ENCODE peak calls at places on chromosome 6, in seven cellular contexts. W is A549, T is right lobe of liver, G is endothelial cell of umbilical vein, U is lower leg skin, P is Peyer's patch, R is prostate gland. O is an unnamed sample.

GRCh38 chr6:37624121-37624520 is 73.6 kb downstream of the MDGA1 start:
- DNase-seq in G (no peak), R (no peak), P (no peak), U (peak; percentile 30), W (peak; percentile 36), T (no peak), O (no peak)

GRCh38 chr6:53547166-53547814 is 2.4 kb upstream of the GCLC start:
- DNase-seq in G (no peak), U (no peak), W (no peak), P (no peak), R (no peak), T (no peak), O (no peak)

GRCh38 chr6:3534599-3534998 is 77.7 kb upstream of the SLC22A23 start:
- DNase-seq in T (no peak), W (no peak), G (no peak), P (no peak), U (no peak), R (no peak), O (no peak)

GRCh38 chr6:12386816-12387215 is 96.7 kb downstream of the EDN1 start:
- DNase-seq in U (no peak), P (no peak), G (no peak), W (no peak), T (no peak), R (no peak), O (no peak)

GRCh38 chr6:21915707-21916399 is 322.3 kb downstream of the SOX4 start:
- DNase-seq in P (no peak), W (peak; percentile 4), R (no peak), T (no peak), G (no peak), U (no peak), O (no peak)

GRCh38 chr6:17297261-17298080 is 16.3 kb downstream of the RBM24 start:
- DNase-seq in W (no peak), P (no peak), U (no peak), R (no peak), T (no peak), G (no peak), O (no peak)

GRCh38 chr6:2531426-2532208 is 219.1 kb downstream of the MYLK4 start:
- DNase-seq in P (no peak), U (no peak), T (no peak), W (no peak), G (no peak), R (no peak), O (no peak)

GRCh38 chr6:98937351-98937750 is 10.4 kb downstream of the FBXL4 start:
- DNase-seq in R (no peak), W (no peak), P (no peak), U (no peak), T (no peak), G (no peak), O (no peak)

GRCh38 chr6:109799664-109800063 is 108.6 kb downstream of the FIG4 start:
- DNase-seq in T (no peak), W (no peak), G (no peak), P (no peak), R (no peak), U (no peak), O (no peak)

GRCh38 chr6:170273681-170274080 is 17.2 kb downstream of the DLL1 start:
- DNase-seq in R (no peak), T (peak; percentile 31), G (no peak), W (no peak), U (no peak), P (no peak), O (no peak)

GRCh38 chr6:26431258-26432162 is 8.8 kb upstream of the BTN3A3 start:
- DNase-seq in W (no peak), P (no peak), T (no peak), G (no peak), U (peak; percentile 44), R (no peak), O (no peak)

GRCh38 chr6:10316327-10316726 is 98.5 kb downstream of the TFAP2A start:
- DNase-seq in U (peak; percentile 47), R (peak; percentile 54), P (no peak), W (no peak), G (no peak), T (no peak), O (no peak)

GRCh38 chr6:34331361-34332050 is 61.0 kb downstream of the NUDT3 start:
- DNase-seq in T (no peak), W (no peak), U (no peak), P (no peak), G (peak; percentile 67), R (no peak), O (no peak)

GRCh38 chr6:6908116-6908515 is 199.6 kb upstream of the RREB1 start:
- DNase-seq in W (no peak), G (no peak), R (no peak), T (no peak), P (no peak), U (no peak), O (no peak)

GRCh38 chr6:40912158-40912946 is 126.7 kb downstream of the UNC5CL start:
- DNase-seq in P (no peak), G (peak; percentile 34), W (peak; percentile 73), T (no peak), U (no peak), R (peak; percentile 13), O (peak; percentile 63)

DNA sequence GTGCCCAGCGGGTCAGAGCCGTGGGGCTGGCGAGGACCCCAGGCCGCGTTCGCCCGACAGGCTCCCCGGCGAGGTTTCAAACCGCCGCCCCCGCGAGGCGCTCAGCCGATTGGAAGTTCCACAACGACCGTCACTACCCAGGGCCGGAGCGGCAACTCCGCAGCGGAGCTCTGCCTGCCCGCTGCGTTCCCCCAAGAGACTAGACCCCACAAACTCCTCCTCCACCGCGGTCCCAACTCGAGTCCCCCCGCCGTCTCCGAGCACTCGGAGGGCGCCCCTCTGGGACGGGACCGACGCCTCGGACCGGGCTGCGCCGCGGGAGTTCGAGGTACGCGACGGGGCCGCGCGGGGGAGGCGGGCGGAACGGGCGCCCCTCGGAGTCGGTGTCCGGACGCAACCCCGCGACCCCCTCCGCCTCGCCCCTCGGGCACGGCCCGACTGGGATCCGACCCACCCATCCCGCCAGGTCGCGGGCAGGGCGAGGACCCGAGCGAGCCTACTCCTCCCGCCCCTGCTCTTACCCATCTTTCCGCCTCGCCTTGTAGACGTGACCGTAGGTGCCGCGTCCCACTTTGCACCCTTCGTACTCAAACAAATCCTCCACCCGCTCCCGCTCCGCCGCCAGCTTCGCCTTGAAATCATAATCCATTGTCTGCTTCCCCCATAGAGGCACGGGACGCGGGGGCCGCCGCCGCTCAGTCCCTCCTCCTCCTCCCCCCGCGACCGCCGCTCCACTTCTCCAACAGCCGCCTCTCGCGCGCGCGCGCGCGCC is 595 bp downstream of the CDK19 start:
- DNase-seq in R (no peak), P (peak; percentile 65), U (peak; percentile 32), T (peak; percentile 80), W (peak; percentile 36), G (peak; percentile 51), O (peak; percentile 75)
- TF ChIP-seq POLR2A in R (no peak), P (no peak), U (no peak), T (no peak), W (no peak), G (no peak), O (no peak)

DNA sequence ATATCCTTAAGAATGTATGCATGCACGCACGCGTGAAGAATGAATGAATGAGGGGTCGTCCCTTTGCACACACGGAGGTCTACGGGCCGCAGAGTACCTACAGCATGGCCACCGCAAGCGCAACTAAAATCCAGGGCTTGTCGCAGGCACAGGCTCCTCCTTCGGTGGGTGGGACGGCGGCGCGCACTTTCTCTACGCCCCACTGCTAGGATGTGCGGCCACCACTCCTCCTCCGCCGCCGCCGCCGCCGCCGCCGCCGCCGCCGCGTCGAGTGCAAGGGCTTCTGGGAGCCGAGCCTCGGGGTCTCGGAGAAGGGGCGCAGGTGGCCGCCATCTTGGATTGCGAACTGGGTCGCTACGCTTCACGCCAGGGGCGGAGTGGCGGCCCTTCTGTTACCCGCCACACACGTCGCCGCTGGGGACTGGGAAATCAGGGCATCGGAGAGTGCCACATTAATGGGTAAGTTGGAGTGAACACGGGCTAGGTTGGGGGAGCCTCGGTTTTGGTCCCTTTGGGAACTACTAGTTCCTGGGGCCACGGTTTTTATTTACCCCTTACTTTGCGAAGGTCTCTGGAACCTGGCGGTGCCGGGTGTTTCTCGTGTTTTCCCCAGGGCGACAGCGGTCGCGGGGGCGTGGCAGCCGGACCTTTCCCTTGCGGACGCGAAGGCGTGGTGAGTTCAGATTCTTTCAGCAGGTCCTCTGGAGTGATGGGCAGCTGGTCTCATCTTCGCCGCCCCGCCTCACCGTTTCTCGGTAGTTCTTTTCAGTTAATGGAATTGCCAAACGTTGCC is at the start of gene KPNA5:
- DNase-seq in R (peak; percentile 88), P (peak; percentile 92), W (peak; percentile 93), G (peak; percentile 94), T (peak; percentile 93), U (peak; percentile 86), O (peak; percentile 90)
- TF ChIP-seq POLR2A in R (peak; percentile 81), P (peak; percentile 53), W (peak; percentile 97), G (peak; percentile 87), T (peak; percentile 65), U (no peak), O (peak; percentile 76)

GRCh38 chr6:142943746-142944125 is 1.2 kb downstream of the HIVEP2 start:
- DNase-seq in U (no peak), R (peak; percentile 7), G (peak; percentile 38), P (peak; percentile 41), T (peak; percentile 55), W (peak; percentile 13), O (no peak)

GRCh38 chr6:142945071-142945445 is at the start of gene HIVEP2:
- DNase-seq in W (peak; percentile 68), P (peak; percentile 88), G (peak; percentile 84), T (peak; percentile 95), R (peak; percentile 95), U (peak; percentile 85), O (peak; percentile 37)

GRCh38 chr6:142945446-142946180 is 637 bp upstream of the HIVEP2 start:
- DNase-seq in R (peak; percentile 20), P (peak; percentile 65), T (peak; percentile 75), G (no peak), U (peak; percentile 55), W (peak; percentile 59), O (peak; percentile 42)

GRCh38 chr6:142942805-142943227 is 2.2 kb downstream of the HIVEP2 start:
- DNase-seq in R (no peak), U (no peak), G (peak; percentile 63), P (no peak), W (peak; percentile 46), T (no peak), O (peak; percentile 17)

GRCh38 chr6:142944126-142945066 is 580 bp downstream of the HIVEP2 start:
- DNase-seq in R (peak; percentile 79), T (peak; percentile 88), W (peak; percentile 69), U (peak; percentile 80), P (peak; percentile 91), G (peak; percentile 85), O (peak; percentile 34)
- TF ChIP-seq POLR2A in R (peak; percentile 52), T (peak; percentile 87), W (no peak), U (no peak), P (peak; percentile 63), G (peak; percentile 69), O (peak; percentile 89)

GRCh38 chr6:35471836-35472345 is 3.7 kb downstream of the RPL10A start:
- DNase-seq in W (no peak), U (no peak), T (no peak), P (no peak), R (no peak), G (no peak), O (no peak)

GRCh38 chr6:35468181-35468979 is at the start of gene RPL10A:
- DNase-seq in T (peak; percentile 96), R (peak; percentile 97), W (peak; percentile 95), G (peak; percentile 97), U (peak; percentile 96), P (peak; percentile 94), O (peak; percentile 98)

GRCh38 chr6:35468980-35469710 is 944 bp downstream of the RPL10A start:
- DNase-seq in W (no peak), R (no peak), P (no peak), G (no peak), U (no peak), T (no peak), O (peak; percentile 62)

GRCh38 chr6:35470663-35471120 is 2.5 kb downstream of the RPL10A start:
- DNase-seq in P (no peak), R (no peak), G (no peak), U (no peak), W (no peak), T (no peak), O (no peak)

GRCh38 chr6:35469711-35470662 is 1.8 kb downstream of the RPL10A start:
- DNase-seq in P (no peak), G (peak; percentile 22), T (no peak), W (no peak), U (no peak), R (no peak), O (peak; percentile 32)
- TF ChIP-seq POLR2A in P (no peak), G (no peak), T (no peak), W (no peak), U (no peak), R (no peak), O (no peak)